ENCODE peak calls at places on chromosomes 5 and 9, in five cellular contexts. I is fibroblast of the aortic adventitia, C is NB4, X is PC-9, E is epithelial cell of esophagus. U is an unnamed sample.

GRCh38 chr5:112388739-112389138 is 30.3 kb downstream of the EPB41L4A start:
- DNase-seq in C (no peak), I (no peak), E (no peak), X (no peak), U (no peak)

GRCh38 chr5:62473209-62473608 is 60.6 kb downstream of the IPO11 start:
- DNase-seq in E (no peak), I (no peak), C (no peak), X (no peak), U (no peak)

GRCh38 chr9:16347886-16348285 is 522.6 kb downstream of the BNC2 start:
- DNase-seq in X (no peak), E (no peak), C (no peak), I (no peak), U (no peak)

GRCh38 chr5:147461915-147462314 is 48.0 kb downstream of the DPYSL3 start:
- DNase-seq in I (no peak), C (no peak), E (no peak), X (no peak), U (no peak)

GRCh38 chr9:137474271-137474670 is 15.1 kb upstream of the NSMF start:
- DNase-seq in I (no peak), E (no peak), C (no peak), X (no peak), U (no peak)

GRCh38 chr5:72166070-72166979 is 59.0 kb downstream of the MAP1B start:
- DNase-seq in X (no peak), C (no peak), E (peak; percentile 97), I (peak; percentile 70), U (peak; percentile 63)

GRCh38 chr5:111782171-111782570 is 25.2 kb upstream of the NREP start:
- DNase-seq in E (peak; percentile 40), I (peak; percentile 35), C (no peak), X (no peak), U (no peak)

GRCh38 chr9:100428871-100429654 is 2.1 kb downstream of the MSANTD3 start:
- DNase-seq in C (peak; percentile 39), X (peak; percentile 92), E (peak; percentile 99), I (peak; percentile 100), U (peak; percentile 96)

GRCh38 chr9:28971881-28972280 is 1398.6 kb upstream of the C9orf72 start:
- DNase-seq in I (no peak), E (no peak), X (no peak), C (no peak), U (no peak)

GRCh38 chr9:114497727-114498382 is 7.4 kb downstream of the WHRN start:
- DNase-seq in C (no peak), E (no peak), I (no peak), X (no peak), U (no peak)

GRCh38 chr5:35884125-35884788 is 27.6 kb downstream of the IL7R start:
- DNase-seq in X (peak; percentile 85), E (peak; percentile 89), C (peak; percentile 65), I (peak; percentile 64), U (no peak)

GRCh38 chr9:135154050-135154570 is 66.6 kb downstream of the OLFM1 start:
- DNase-seq in I (no peak), E (no peak), X (no peak), C (no peak), U (no peak)

GRCh38 chr5:105726093-105726492 is 1944.6 kb downstream of the EFNA5 start:
- DNase-seq in E (no peak), I (no peak), X (no peak), C (no peak), U (no peak)

GRCh38 chr5:157659886-157660660 is 7.8 kb upstream of the SOX30 start:
- DNase-seq in I (no peak), X (no peak), E (no peak), C (no peak), U (no peak)

GRCh38 chr5:15834596-15835245 is 334.7 kb downstream of the FBXL7 start:
- DNase-seq in C (no peak), E (peak; percentile 91), X (peak; percentile 42), I (peak; percentile 88), U (peak; percentile 96)

GRCh38 chr5:103867857-103868598 is 305.4 kb upstream of the NUDT12 start:
- DNase-seq in C (peak; percentile 1), E (no peak), I (peak; percentile 14), X (no peak), U (no peak)

GRCh38 chr5:154603978-154604679 is 126.1 kb upstream of the HAND1 start:
- DNase-seq in X (no peak), C (no peak), E (peak; percentile 38), I (peak; percentile 18), U (no peak)

GRCh38 chr9:129962889-129963703 is 79.9 kb downstream of the FNBP1 start:
- DNase-seq in C (peak; percentile 51), E (peak; percentile 45), X (no peak), I (peak; percentile 38), U (no peak)

GRCh38 chr5:139415221-139415861 is 11.5 kb upstream of the SPATA24 start:
- DNase-seq in E (peak; percentile 90), X (no peak), I (peak; percentile 30), C (no peak), U (no peak)

GRCh38 chr5:27308151-27308550 is 269.8 kb upstream of the CDH9 start:
- DNase-seq in E (peak; percentile 72), C (no peak), I (no peak), X (no peak), U (no peak)

GRCh38 chr5:161630948-161631347 is 54.6 kb upstream of the GABRA6 start:
- DNase-seq in X (no peak), E (no peak), C (no peak), I (no peak), U (no peak)

GRCh38 chr5:136082390-136083193 is 50.1 kb upstream of the SMAD5 start:
- DNase-seq in X (peak; percentile 48), E (peak; percentile 73), C (peak; percentile 63), I (peak; percentile 85), U (peak; percentile 30)

GRCh38 chr5:142938201-142938600 is 168.0 kb downstream of the ARHGAP26 start:
- DNase-seq in X (no peak), E (no peak), C (no peak), I (no peak), U (no peak)

GRCh38 chr9:74573792-74574191 is 76.7 kb downstream of the RORB start:
- DNase-seq in I (no peak), C (peak; percentile 52), X (no peak), E (no peak), U (no peak)

GRCh38 chr9:117094493-117094892 is 320.4 kb downstream of the ASTN2 start:
- DNase-seq in I (no peak), C (no peak), X (no peak), E (no peak), U (no peak)

GRCh38 chr5:150009671-150010387 is 9.3 kb downstream of the HMGXB3 start:
- DNase-seq in C (no peak), I (no peak), X (no peak), E (no peak), U (no peak)

GRCh38 chr9:20640331-20641187 is 18.3 kb upstream of the MLLT3 start:
- DNase-seq in X (no peak), C (peak; percentile 60), E (peak; percentile 89), I (peak; percentile 27), U (no peak)

GRCh38 chr5:68024426-68024825 is 191.1 kb upstream of the PIK3R1 start:
- DNase-seq in I (peak; percentile 41), E (no peak), X (no peak), C (no peak), U (no peak)

GRCh38 chr9:88339322-88339721 is 48.9 kb upstream of the SPIN1 start:
- DNase-seq in I (no peak), E (no peak), C (peak; percentile 87), X (no peak), U (no peak)

GRCh38 chr5:132437604-132438275 is 52.8 kb downstream of the IRF1 start:
- DNase-seq in X (no peak), I (peak; percentile 85), C (peak; percentile 93), E (peak; percentile 55), U (no peak)

GRCh38 chr5:135308245-135308644 is 90.8 kb downstream of the MACROH2A1 start:
- DNase-seq in E (no peak), X (no peak), I (peak; percentile 9), C (no peak), U (no peak)

GRCh38 chr9:37956904-37957663 is 53.2 kb upstream of the SLC25A51 start:
- DNase-seq in E (no peak), C (no peak), X (no peak), I (no peak), U (no peak)

GRCh38 chr5:127959152-127959764 is 124.3 kb upstream of the SLC12A2 start:
- DNase-seq in I (peak; percentile 84), E (peak; percentile 92), X (peak; percentile 81), C (no peak), U (peak; percentile 77)

GRCh38 chr9:91424403-91425176 is 958 bp upstream of the NFIL3 start:
- DNase-seq in E (peak; percentile 83), X (peak; percentile 62), I (peak; percentile 91), C (peak; percentile 77), U (no peak)
- TF ChIP-seq CTCF in E (no peak), X (no peak), I (peak; percentile 26), C (no peak), U (peak; percentile 17)

GRCh38 chr9:17694336-17694735 is 115.5 kb downstream of the SH3GL2 start:
- DNase-seq in X (no peak), C (no peak), E (no peak), I (no peak), U (no peak)
- H3K4me3 ChIP-seq in X (no peak overlapping the region), C (no peak overlapping the region), E (no peak overlapping the region), I (no peak overlapping the region), U (no peak overlapping the region)

DNA sequence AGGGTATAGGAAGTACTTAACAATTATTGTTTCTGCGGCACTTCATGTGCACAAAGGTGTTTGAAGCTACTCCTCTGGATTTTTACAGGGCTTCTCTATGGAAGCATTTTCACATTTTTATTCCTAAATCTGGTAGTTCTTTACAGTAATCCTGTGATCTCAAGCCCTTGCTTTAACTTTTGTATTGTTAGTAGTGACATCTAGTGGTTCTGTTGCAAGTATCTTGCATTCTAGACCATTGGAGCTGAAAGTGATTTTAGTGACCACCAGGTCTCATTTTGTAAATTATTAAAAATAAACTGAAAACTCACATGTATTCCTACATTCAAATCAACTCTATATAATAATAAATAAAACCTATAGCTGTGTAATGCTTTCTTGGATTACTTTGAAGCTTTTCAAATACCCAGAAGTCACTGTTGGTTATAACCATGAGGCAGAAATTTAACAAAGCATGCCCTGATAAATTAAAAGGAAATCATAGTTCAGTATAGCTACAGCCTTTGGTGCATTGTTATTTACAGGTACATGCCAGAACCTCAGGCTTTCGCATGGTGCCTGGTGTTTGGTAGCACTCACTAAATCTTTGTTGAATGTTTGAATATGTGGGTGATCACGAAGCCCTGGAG is 18.9 kb downstream of the RPS23 start:
- DNase-seq in C (peak; percentile 29), E (peak; percentile 29), X (no peak), I (peak; percentile 54), U (peak; percentile 13)
- TF ChIP-seq CTCF in C (peak; percentile 29), E (peak; percentile 36), X (peak; percentile 57), I (peak; percentile 58), U (peak; percentile 60)

GRCh38 chr5:58454025-58454424 is 5.9 kb downstream of the PLK2 start:
- DNase-seq in E (peak; percentile 24), C (no peak), I (no peak), X (no peak), U (no peak)
- H3K4me3 ChIP-seq in E (no peak overlapping the region), C (no peak overlapping the region), I (peak overlapping the region; percentile 83), X (peak overlapping the region; percentile 90), U (peak overlapping the region; percentile 66)

GRCh38 chr5:133863857-133864585 is 104.4 kb downstream of the C5orf15 start:
- DNase-seq in C (no peak), E (no peak), X (no peak), I (no peak), U (no peak)
- TF ChIP-seq CTCF in C (no peak), E (no peak), X (no peak), I (no peak), U (no peak)

U was measured in retinal pigment epithelial cell.